ENCODE peak calls at places on chromosome 19, in five cellular contexts. One of them, this sample, is unnamed.

GRCh38 chr19:31372245-31372781 is 23.1 kb upstream of the TSHZ3 start:
- DNase-seq in MCF 10A: no peak
- DNase-seq in colonic mucosa: no peak
- DNase-seq in heart right ventricle: no peak
- DNase-seq in astrocyte: no peak
- DNase-seq in this sample: no peak

GRCh38 chr19:44694184-44694579 is 4.8 kb upstream of the CEACAM16 start:
- DNase-seq in MCF 10A: no peak
- DNase-seq in colonic mucosa: no peak
- DNase-seq in heart right ventricle: no peak
- DNase-seq in astrocyte: no peak
- DNase-seq in this sample: no peak

GRCh38 chr19:18488838-18489626 is 32.8 kb downstream of the ELL start:
- DNase-seq in MCF 10A: peak
- DNase-seq in colonic mucosa: no peak
- DNase-seq in heart right ventricle: no peak
- DNase-seq in astrocyte: no peak
- DNase-seq in this sample: no peak

GRCh38 chr19:30535011-30535410 is 162.8 kb downstream of the ZNF536 start:
- DNase-seq in MCF 10A: no peak
- DNase-seq in colonic mucosa: no peak
- DNase-seq in heart right ventricle: no peak
- DNase-seq in astrocyte: no peak
- DNase-seq in this sample: no peak

GRCh38 chr19:22919946-22920345 is 83.0 kb downstream of the ZNF728 start:
- DNase-seq in MCF 10A: no peak
- DNase-seq in colonic mucosa: no peak
- DNase-seq in heart right ventricle: no peak
- DNase-seq in astrocyte: no peak
- DNase-seq in this sample: no peak

GRCh38 chr19:42323852-42324654 is 1.4 kb upstream of the MEGF8 start:
- DNase-seq in MCF 10A: no peak
- DNase-seq in colonic mucosa: no peak
- DNase-seq in heart right ventricle: no peak
- DNase-seq in astrocyte: no peak
- DNase-seq in this sample: no peak

GRCh38 chr19:29001006-29001921 is 211.7 kb downstream of the UQCRFS1 start:
- DNase-seq in MCF 10A: no peak
- DNase-seq in colonic mucosa: no peak
- DNase-seq in heart right ventricle: no peak
- DNase-seq in astrocyte: no peak
- DNase-seq in this sample: peak

GRCh38 chr19:13839193-13839937 is 37.6 kb upstream of the NANOS3 start:
- DNase-seq in MCF 10A: peak
- DNase-seq in colonic mucosa: peak
- DNase-seq in heart right ventricle: peak
- DNase-seq in astrocyte: peak
- DNase-seq in this sample: peak